ENCODE peak calls at places on chromosomes 3 and 15, in eight cellular contexts. E is kidney glomerular epithelial cell; F is activated CD8-positive, alpha-beta memory T cell treated with anti-CD3 and anti-CD28 coated beads, Interleukin-2, amount 50 U/mL, for 4 hours; G is mucosa of descending colon; U is foreskin melanocyte; Q is iris pigment epithelial cell; A is body of pancreas; V is fibroblast of pulmonary artery. C is an unnamed sample.

GRCh38 chr3:175430975-175431374 is 571.8 kb downstream of the NAALADL2 start:
- DNase-seq in E (no peak), F (no peak), G (no peak), U (no peak), Q (no peak), A (no peak), V (no peak), C (no peak)

GRCh38 chr3:14317057-14317553 is 85.3 kb upstream of the SLC6A6 start:
- DNase-seq in E (no peak), F (no peak), G (no peak), U (peak; percentile 77), Q (peak; percentile 14), A (no peak), V (no peak), C (no peak)

GRCh38 chr3:124785966-124786365 is 55.7 kb downstream of the UMPS start:
- DNase-seq in E (no peak), F (no peak), G (no peak), U (no peak), Q (no peak), A (no peak), V (no peak), C (no peak)

GRCh38 chr15:86444527-86444926 is 364.9 kb downstream of the AGBL1 start:
- DNase-seq in E (no peak), F (no peak), G (no peak), U (no peak), Q (no peak), A (no peak), V (no peak), C (no peak)

GRCh38 chr3:123412811-123413588 is 35.9 kb downstream of the ADCY5 start:
- DNase-seq in E (no peak), F (no peak), G (no peak), U (no peak), Q (no peak), A (no peak), V (no peak), C (peak; percentile 82)

GRCh38 chr3:68468695-68469375 is 463.5 kb downstream of the TAFA4 start:
- DNase-seq in E (no peak), F (no peak), G (no peak), U (no peak), Q (no peak), A (no peak), V (no peak), C (no peak)

GRCh38 chr3:193620650-193621049 is 27.6 kb downstream of the OPA1 start:
- DNase-seq in E (no peak), F (no peak), G (no peak), U (peak; percentile 71), Q (peak; percentile 79), A (no peak), V (peak; percentile 51), C (no peak)

GRCh38 chr3:81910244-81910852 is 148.9 kb upstream of the GBE1 start:
- DNase-seq in E (peak; percentile 39), F (no peak), G (peak; percentile 39), U (no peak), Q (peak; percentile 29), A (peak; percentile 23), V (peak; percentile 49), C (no peak)

GRCh38 chr15:69338535-69339213 is 40.0 kb downstream of the PAQR5 start:
- DNase-seq in E (no peak), F (no peak), G (no peak), U (no peak), Q (peak; percentile 11), A (no peak), V (no peak), C (no peak)

GRCh38 chr3:48989126-48989795 is 780 bp upstream of the P4HTM start:
- DNase-seq in E (no peak), F (no peak), G (no peak), U (no peak), Q (no peak), A (no peak), V (no peak), C (no peak)

GRCh38 chr3:125134952-125135351 is 77.6 kb downstream of the SLC12A8 start:
- DNase-seq in E (no peak), F (no peak), G (no peak), U (no peak), Q (no peak), A (no peak), V (no peak), C (no peak)

GRCh38 chr3:40120816-40121215 is 188.7 kb upstream of the EIF1B start:
- DNase-seq in E (peak; percentile 90), F (no peak), G (no peak), U (peak; percentile 49), Q (peak; percentile 72), A (no peak), V (peak; percentile 29), C (no peak)

GRCh38 chr3:159964166-159964973 is 24.3 kb upstream of the IL12A start:
- DNase-seq in E (peak; percentile 80), F (no peak), G (no peak), U (no peak), Q (peak; percentile 89), A (no peak), V (peak; percentile 64), C (no peak)

GRCh38 chr3:160400631-160401150 is 1.2 kb downstream of the SMC4 start:
- DNase-seq in E (no peak), F (peak; percentile 16), G (peak; percentile 38), U (no peak), Q (peak; percentile 20), A (peak; percentile 57), V (peak; percentile 20), C (peak; percentile 60)

GRCh38 chr3:183100376-183100775 is 1.1 kb upstream of the MCCC1 start:
- DNase-seq in E (no peak), F (no peak), G (no peak), U (no peak), Q (peak; percentile 11), A (peak; percentile 65), V (no peak), C (no peak)

GRCh38 chr3:146561879-146562278 is 17.5 kb upstream of the PLSCR1 start:
- DNase-seq in E (no peak), F (no peak), G (no peak), U (no peak), Q (no peak), A (no peak), V (no peak), C (no peak)

C was measured in sigmoid colon.